ENCODE peak calls at places on chromosomes 13 and 19, in seven cellular contexts. W is left lung; F is EL; V is A172; M is nephron progenitor cell; B is stimulated activated CD8-positive, alpha-beta memory T cell treated with anti-CD3 and anti-CD28 coated beads, Interleukin-7, amount 100 ng/mL, for 1 hour; S is CD8-positive, alpha-beta T cell. C is an unnamed sample.

GRCh38 chr19:30074741-30075460 is 132.9 kb downstream of the URI1 start:
- DNase-seq in W (peak; percentile 27), F (no peak), V (no peak), M (no peak), B (no peak), S (no peak), C (no peak)

GRCh38 chr13:81018936-81019335 is 678.0 kb upstream of the SPRY2 start:
- DNase-seq in W (no peak), F (no peak), V (no peak), M (no peak), B (no peak), S (no peak), C (no peak)

GRCh38 chr19:41328157-41328817 is 18.3 kb downstream of the CCDC97 start:
- DNase-seq in W (no peak), F (no peak), V (no peak), M (no peak), B (no peak), S (no peak), C (no peak)

GRCh38 chr19:40589723-40590429 is 11.3 kb upstream of the LTBP4 start:
- DNase-seq in W (no peak), F (no peak), V (no peak), M (no peak), B (no peak), S (no peak), C (no peak)

GRCh38 chr19:28427256-28428083 is 785.5 kb downstream of the UQCRFS1 start:
- DNase-seq in W (no peak), F (peak; percentile 38), V (peak; percentile 27), M (no peak), B (no peak), S (no peak), C (no peak)

GRCh38 chr13:53783466-53783865 is 754.9 kb downstream of the OLFM4 start:
- DNase-seq in W (no peak), F (no peak), V (no peak), M (peak; percentile 2), B (no peak), S (no peak), C (no peak)

GRCh38 chr13:71517004-71517403 is 350.0 kb downstream of the DACH1 start:
- DNase-seq in W (no peak), F (no peak), V (peak; percentile 14), M (no peak), B (no peak), S (no peak), C (no peak)

GRCh38 chr19:51131780-51132680 is 7.3 kb downstream of the SIGLEC9 start:
- DNase-seq in W (peak; percentile 77), F (no peak), V (no peak), M (no peak), B (no peak), S (peak; percentile 75), C (no peak)